ENCODE peak calls at places on chromosome 21, in eight cellular contexts. X, B, J, H, C, U, D and I are unnamed samples.

GRCh38 chr21:17454315-17455027 is 58.4 kb upstream of the CXADR start:
- DNase-seq in D (no peak), J (peak), B (no peak), X (no peak), U (peak), H (peak), C (no peak), I (no peak)

GRCh38 chr21:44403106-44404020 is 49.9 kb downstream of the TRPM2 start:
- DNase-seq in D (peak), B (no peak), H (no peak), X (no peak), U (no peak), C (no peak), J (no peak), I (no peak)

GRCh38 chr21:26965567-26966359 is 1.1 kb downstream of the ADAMTS5 start:
- DNase-seq in J (no peak), H (peak), C (no peak), D (peak), X (no peak), B (no peak), U (peak), I (peak)

GRCh38 chr21:39397651-39398385 is 47.8 kb downstream of the LCA5L start:
- DNase-seq in C (no peak), J (no peak), U (no peak), X (no peak), D (no peak), B (no peak), H (no peak), I (no peak)

GRCh38 chr21:36005018-36005417 is 55.3 kb downstream of the SETD4 start:
- DNase-seq in H (no peak), X (no peak), B (no peak), J (no peak), U (peak), C (no peak), D (no peak), I (no peak)

GRCh38 chr21:46116189-46116845 is 18.4 kb downstream of the COL6A2 start:
- DNase-seq in J (no peak), D (peak), B (no peak), X (no peak), U (peak), C (no peak), H (peak), I (no peak)

GRCh38 chr21:41799763-41800162 is 32.9 kb upstream of the RIPK4 start:
- DNase-seq in U (no peak), H (no peak), B (no peak), X (no peak), C (no peak), J (no peak), D (no peak), I (no peak)

GRCh38 chr21:45329261-45330074 is 41.8 kb upstream of the POFUT2 start:
- DNase-seq in D (no peak), U (no peak), B (no peak), H (no peak), X (no peak), C (no peak), J (no peak), I (no peak)

GRCh38 chr21:36159356-36159921 is 2.8 kb downstream of the DOP1B start:
- DNase-seq in B (no peak), C (no peak), U (no peak), X (no peak), J (no peak), H (no peak), D (no peak), I (no peak)

GRCh38 chr21:45533731-45534571 is 8.3 kb downstream of the SLC19A1 start:
- DNase-seq in X (no peak), U (no peak), C (no peak), B (no peak), D (no peak), H (no peak), J (no peak), I (no peak)

GRCh38 chr21:16308269-16308668 is 578.5 kb downstream of the USP25 start:
- DNase-seq in X (no peak), B (no peak), J (no peak), U (peak), D (no peak), H (no peak), C (no peak), I (no peak)

GRCh38 chr21:45818904-45819285 is 162.7 kb upstream of the COL6A1 start:
- DNase-seq in D (peak), X (no peak), H (no peak), U (peak), C (no peak), B (peak), J (peak), I (no peak)

GRCh38 chr21:44514746-44515358 is 25.1 kb downstream of the KRTAP10-1 start:
- DNase-seq in U (no peak), D (no peak), J (no peak), C (no peak), B (no peak), H (no peak), X (no peak), I (no peak)

GRCh38 chr21:31173881-31174555 is 135.7 kb upstream of the KRTAP19-8 start:
- DNase-seq in U (no peak), X (no peak), J (no peak), D (peak), H (no peak), C (no peak), B (no peak), I (no peak)

GRCh38 chr21:29264721-29265120 is 34.0 kb upstream of the BACH1 start:
- DNase-seq in B (no peak), H (no peak), U (peak), D (no peak), J (no peak), C (no peak), X (no peak), I (no peak)

GRCh38 chr21:42352433-42353095 is 1.8 kb upstream of the TFF2 start:
- DNase-seq in D (no peak), H (no peak), C (no peak), X (no peak), J (no peak), U (no peak), B (no peak), I (no peak)